ENCODE peak calls at places on chromosomes 2 and 18, in six cellular contexts. T is stomach, J is left ventricle myocardium inferior, F is NT2/D1, P is neural progenitor cell, W is right lobe of liver. X is an unnamed sample. For H3K4me1, the result is how much of the 10 kb centered on the place peaks cover.

GRCh38 chr2:152491139-152491472 is 156.1 kb downstream of the FMNL2 start:
- DNase-seq in T (no peak), J (peak), F (no peak), P (peak), W (peak), X (no peak)

GRCh38 chr2:228048838-228049490 is 132.5 kb downstream of the SPHKAP start:
- DNase-seq in T (peak), J (no peak), F (peak), P (peak), W (no peak), X (no peak)

GRCh38 chr18:45951021-45951714 is 16.0 kb downstream of the EPG5 start:
- DNase-seq in T (no peak), J (no peak), F (no peak), P (no peak), W (no peak), X (no peak)

GRCh38 chr18:53991202-53991601 is 233.3 kb downstream of the MBD2 start:
- DNase-seq in T (no peak), J (no peak), F (no peak), P (no peak), W (no peak), X (no peak)

GRCh38 chr2:240643811-240644150 is 18.5 kb downstream of the GPR35 start:
- DNase-seq in T (peak), J (peak), F (no peak), P (no peak), W (no peak), X (peak)

GRCh38 chr2:227406177-227407031 is 18.7 kb upstream of the SCYGR1 start:
- DNase-seq in T (peak), J (peak), F (peak), P (peak), W (no peak), X (no peak)

GRCh38 chr2:174663572-174663971 is 66.0 kb upstream of the WIPF1 start:
- DNase-seq in T (no peak), J (no peak), F (no peak), P (no peak), W (no peak), X (no peak)

GRCh38 chr2:122019729-122020128 is 264.3 kb downstream of the TSN start:
- DNase-seq in T (no peak), J (no peak), F (no peak), P (no peak), W (no peak), X (no peak)

GRCh38 chr2:23488584-23488983 is 103.6 kb downstream of the KLHL29 start:
- DNase-seq in T (no peak), J (no peak), F (no peak), P (no peak), W (no peak), X (no peak)

GRCh38 chr2:81050580-81050979 is 746.0 kb upstream of the LRRTM1 start:
- DNase-seq in T (no peak), J (no peak), F (peak), P (no peak), W (no peak), X (no peak)

GRCh38 chr18:11721720-11722119 is 32.7 kb downstream of the GNAL start:
- DNase-seq in T (no peak), J (no peak), F (no peak), P (no peak), W (no peak), X (no peak)

GRCh38 chr2:99762714-99763113 is 272.9 kb upstream of the REV1 start:
- DNase-seq in T (no peak), J (no peak), F (no peak), P (no peak), W (no peak), X (no peak)

GRCh38 chr18:57574866-57575265 is 11.6 kb downstream of the FECH start:
- DNase-seq in T (no peak), J (no peak), F (no peak), P (no peak), W (no peak), X (no peak)

GRCh38 chr2:237931205-237931721 is 35.6 kb upstream of the UBE2F start:
- DNase-seq in T (no peak), J (no peak), F (no peak), P (no peak), W (no peak), X (no peak)

GRCh38 chr2:214765180-214765579 is 44.3 kb downstream of the BARD1 start:
- DNase-seq in T (no peak), J (no peak), F (no peak), P (no peak), W (no peak), X (no peak)

GRCh38 chr2:100945433-100945740 is 56.7 kb upstream of the RPL31 start:
- DNase-seq in T (peak), J (no peak), F (no peak), P (no peak), W (no peak), X (no peak)

GRCh38 chr18:63154350-63155152 is 165.0 kb downstream of the BCL2 start:
- DNase-seq in T (no peak), J (no peak), F (no peak), P (no peak), W (no peak), X (no peak)

GRCh38 chr2:5535301-5535700 is 156.9 kb upstream of the SOX11 start:
- DNase-seq in T (no peak), J (no peak), F (no peak), P (no peak), W (no peak), X (no peak)

GRCh38 chr2:43458002-43458628 is 137.7 kb downstream of the THADA start:
- DNase-seq in T (no peak), J (no peak), F (no peak), P (no peak), W (no peak), X (no peak)

GRCh38 chr18:74724186-74724585 is 126.5 kb downstream of the ZNF407 start:
- DNase-seq in T (no peak), J (no peak), F (no peak), P (no peak), W (no peak), X (no peak)

GRCh38 chr2:88808083-88808482 is 116.6 kb downstream of the RPIA start:
- DNase-seq in T (no peak), J (no peak), F (no peak), P (no peak), W (no peak), X (peak)

GRCh38 chr2:215435809-215436704 is at the start of gene FN1:
- DNase-seq in T (peak), J (peak), F (peak), P (peak), W (peak), X (peak)

GRCh38 chr2:3536682-3537632 is 17.6 kb upstream of the ADI1 start:
- DNase-seq in T (no peak), J (peak), F (no peak), P (peak), W (peak), X (no peak)

GRCh38 chr2:6917761-6918421 is 679 bp downstream of the RNF144A start:
- DNase-seq in T (no peak), J (peak), F (no peak), P (peak), W (peak), X (no peak)

GRCh38 chr18:69588301-69588700 is 187.6 kb downstream of the DOK6 start:
- DNase-seq in T (no peak), J (no peak), F (no peak), P (no peak), W (no peak), X (no peak)

GRCh38 chr18:79610461-79611039 is 69.1 kb upstream of the CTDP1 start:
- DNase-seq in T (no peak), J (no peak), F (no peak), P (no peak), W (peak), X (no peak)

GRCh38 chr18:23406271-23406787 is 46.8 kb upstream of the RIOK3 start:
- DNase-seq in T (no peak), J (no peak), F (no peak), P (no peak), W (no peak), X (no peak)

GRCh38 chr18:13791181-13791580 is 32.8 kb upstream of the MC5R start:
- DNase-seq in T (no peak), J (no peak), F (no peak), P (no peak), W (no peak), X (no peak)

GRCh38 chr2:119367472-119368099 is 809 bp downstream of the DBI start:
- DNase-seq in T (peak), J (peak), F (no peak), P (peak), W (peak), X (peak)

GRCh38 chr2:173048530-173048900 is 27.1 kb upstream of the MAP3K20 start:
- DNase-seq in T (no peak), J (no peak), F (no peak), P (no peak), W (no peak), X (no peak)

GRCh38 chr2:18740428-18740827 is 151.1 kb upstream of the NT5C1B start:
- DNase-seq in T (no peak), J (peak), F (no peak), P (no peak), W (no peak), X (no peak)

DNA sequence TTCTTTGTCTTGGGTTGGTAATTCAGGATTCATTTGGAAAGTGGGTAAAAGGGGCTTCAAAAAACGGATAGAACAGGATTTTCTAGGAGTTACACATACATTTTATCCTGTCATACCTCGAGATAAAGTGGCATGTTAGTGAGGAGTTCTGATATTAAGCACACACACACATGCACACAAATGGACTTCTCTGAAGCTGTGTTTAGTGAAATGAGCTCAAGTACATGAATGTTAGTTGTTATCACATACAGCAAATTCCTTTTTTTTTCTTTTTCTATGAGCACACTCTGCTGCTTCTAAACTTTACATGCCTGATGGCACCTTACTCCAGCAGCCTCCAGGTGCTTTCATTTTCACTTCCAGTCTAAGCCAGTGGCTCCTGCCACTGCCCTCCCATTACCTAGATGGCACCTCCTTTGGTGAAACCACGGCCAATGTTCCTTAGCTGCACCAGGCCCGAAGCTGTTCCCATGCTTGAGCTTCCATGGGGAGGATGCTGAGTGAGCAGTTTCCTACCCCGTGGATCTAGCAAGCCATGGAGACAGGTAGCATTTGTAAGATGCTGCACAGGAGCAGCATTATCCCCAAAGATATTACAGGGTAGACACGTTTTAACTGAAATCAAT is 49.7 kb downstream of the STAT1 start:
- DNase-seq in T (no peak), J (no peak), F (no peak), P (no peak), W (no peak), X (no peak)
- H3K4me1 ChIP-seq in T (under half), J (under half), F (under half), P (under half), W (under half), X (under half)

GRCh38 chr18:59085797-59086196 is 53.9 kb upstream of the SEC11C start:
- DNase-seq in T (no peak), J (no peak), F (no peak), P (no peak), W (no peak), X (no peak)

GRCh38 chr18:59085126-59085794 is 54.4 kb upstream of the SEC11C start:
- DNase-seq in T (no peak), J (no peak), F (no peak), P (no peak), W (no peak), X (no peak)

GRCh38 chr18:59084286-59084779 is 55.4 kb upstream of the SEC11C start:
- DNase-seq in T (peak), J (peak), F (peak), P (peak), W (peak), X (no peak)

GRCh38 chr18:59086522-59086921 is 53.2 kb upstream of the SEC11C start:
- DNase-seq in T (no peak), J (no peak), F (no peak), P (no peak), W (no peak), X (no peak)

GRCh38 chr18:59087391-59087790 is 52.3 kb upstream of the SEC11C start:
- DNase-seq in T (no peak), J (no peak), F (no peak), P (no peak), W (no peak), X (no peak)
- H3K4me1 ChIP-seq in T (under half), J (under half), F (under half), P (under half), W (under half), X (under half)

DNA sequence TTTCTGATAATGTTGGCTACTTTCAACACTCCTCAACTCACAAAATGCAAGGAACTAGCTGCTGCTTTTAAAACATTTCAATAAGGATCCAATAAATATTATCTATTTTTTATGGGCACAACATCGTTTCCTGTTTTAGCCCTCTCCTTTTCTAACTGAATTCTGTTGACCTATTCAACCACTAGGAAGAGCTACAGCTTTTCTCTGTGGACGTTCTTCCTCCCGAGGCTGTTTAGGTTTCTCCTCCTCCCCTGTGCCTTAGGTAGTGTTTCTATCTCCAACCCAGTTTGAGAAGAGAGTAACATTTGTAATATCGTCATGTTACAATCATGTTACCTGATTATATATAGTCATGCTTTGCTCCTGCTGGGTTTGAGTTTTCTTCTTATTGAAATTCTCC is 91.3 kb upstream of the ITGB6 start:
- DNase-seq in T (no peak), J (no peak), F (no peak), P (no peak), W (no peak), X (no peak)
- H3K4me1 ChIP-seq in T (under half), J (half or more), F (under half), P (under half), W (under half), X (half or more)

GRCh38 chr2:217915706-217916105 is 87.1 kb downstream of the TNS1 start:
- DNase-seq in T (no peak), J (no peak), F (no peak), P (no peak), W (no peak), X (no peak)
- H3K4me1 ChIP-seq in T (half or more), J (half or more), F (under half), P (under half), W (half or more), X (half or more)

GRCh38 chr2:62144689-62145477 is 51.0 kb upstream of the B3GNT2 start:
- DNase-seq in T (no peak), J (no peak), F (no peak), P (no peak), W (no peak), X (no peak)

GRCh38 chr2:62145478-62146100 is 50.3 kb upstream of the B3GNT2 start:
- DNase-seq in T (no peak), J (no peak), F (no peak), P (no peak), W (no peak), X (no peak)

GRCh38 chr2:62143696-62144095 is 52.2 kb upstream of the B3GNT2 start:
- DNase-seq in T (no peak), J (no peak), F (no peak), P (no peak), W (no peak), X (no peak)

GRCh38 chr2:62140785-62141740 is 54.9 kb upstream of the B3GNT2 start:
- DNase-seq in T (no peak), J (no peak), F (no peak), P (no peak), W (no peak), X (no peak)

GRCh38 chr2:62142054-62142453 is 53.9 kb upstream of the B3GNT2 start:
- DNase-seq in T (no peak), J (no peak), F (no peak), P (no peak), W (no peak), X (no peak)
- H3K4me1 ChIP-seq in T (under half), J (under half), F (under half), P (under half), W (under half), X (under half)

GRCh38 chr2:108583903-108584520 is 49.7 kb downstream of the LIMS1 start:
- DNase-seq in T (peak), J (no peak), F (no peak), P (peak), W (no peak), X (no peak)

GRCh38 chr2:108587621-108588020 is 53.4 kb downstream of the LIMS1 start:
- DNase-seq in T (no peak), J (peak), F (no peak), P (no peak), W (no peak), X (no peak)

GRCh38 chr2:108586116-108586515 is 51.8 kb downstream of the LIMS1 start:
- DNase-seq in T (no peak), J (no peak), F (no peak), P (no peak), W (no peak), X (no peak)

GRCh38 chr2:108586631-108587030 is 52.4 kb downstream of the LIMS1 start:
- DNase-seq in T (no peak), J (no peak), F (no peak), P (no peak), W (no peak), X (no peak)

DNA sequence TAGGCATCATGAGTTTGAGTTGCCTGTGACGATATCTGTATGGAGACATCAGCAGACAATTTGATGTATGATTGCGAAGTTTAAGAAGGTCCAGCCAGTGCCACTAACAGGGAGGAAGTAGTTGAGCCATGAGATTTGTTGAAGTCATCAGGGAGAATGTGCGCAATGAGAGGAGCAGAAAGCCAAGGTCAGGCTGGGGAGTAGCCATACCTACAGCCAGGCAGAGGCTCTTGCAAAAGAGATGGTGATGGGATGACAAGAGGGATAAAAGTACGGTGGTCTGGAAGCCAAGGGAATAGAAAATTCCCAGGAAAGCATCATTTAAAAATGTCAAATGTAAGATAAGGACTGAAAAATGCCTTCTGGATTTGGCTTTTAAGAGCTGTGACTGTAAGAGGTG is 51.2 kb downstream of the LIMS1 start:
- DNase-seq in T (no peak), J (no peak), F (no peak), P (no peak), W (no peak), X (no peak)
- H3K4me1 ChIP-seq in T (under half), J (half or more), F (under half), P (under half), W (under half), X (half or more)

GRCh38 chr2:95072424-95072823 is 46.9 kb downstream of the MAL start:
- DNase-seq in T (no peak), J (no peak), F (no peak), P (no peak), W (no peak), X (peak)

GRCh38 chr2:95076705-95077520 is 44.7 kb downstream of the MRPS5 start:
- DNase-seq in T (peak), J (peak), F (peak), P (peak), W (peak), X (peak)

GRCh38 chr2:95075440-95075885 is 46.1 kb downstream of the MRPS5 start:
- DNase-seq in T (no peak), J (no peak), F (no peak), P (no peak), W (no peak), X (no peak)

GRCh38 chr2:95073856-95074662 is 47.5 kb downstream of the MRPS5 start:
- DNase-seq in T (no peak), J (no peak), F (no peak), P (no peak), W (no peak), X (peak)

GRCh38 chr2:95074663-95075439 is 46.8 kb downstream of the MRPS5 start:
- DNase-seq in T (no peak), J (no peak), F (no peak), P (no peak), W (no peak), X (peak)
- H3K4me1 ChIP-seq in T (under half), J (under half), F (under half), P (under half), W (under half), X (under half)

GRCh38 chr2:102147935-102148334 is 5.4 kb downstream of the IL1R1 start:
- DNase-seq in T (no peak), J (no peak), F (no peak), P (no peak), W (no peak), X (no peak)

GRCh38 chr2:102145939-102146338 is 3.4 kb downstream of the IL1R1 start:
- DNase-seq in T (no peak), J (no peak), F (no peak), P (no peak), W (no peak), X (no peak)

GRCh38 chr2:102149644-102150455 is 7.3 kb downstream of the IL1R1 start:
- DNase-seq in T (no peak), J (no peak), F (no peak), P (no peak), W (no peak), X (no peak)

GRCh38 chr2:102145107-102145506 is 2.6 kb downstream of the IL1R1 start:
- DNase-seq in T (no peak), J (no peak), F (no peak), P (no peak), W (no peak), X (no peak)

DNA sequence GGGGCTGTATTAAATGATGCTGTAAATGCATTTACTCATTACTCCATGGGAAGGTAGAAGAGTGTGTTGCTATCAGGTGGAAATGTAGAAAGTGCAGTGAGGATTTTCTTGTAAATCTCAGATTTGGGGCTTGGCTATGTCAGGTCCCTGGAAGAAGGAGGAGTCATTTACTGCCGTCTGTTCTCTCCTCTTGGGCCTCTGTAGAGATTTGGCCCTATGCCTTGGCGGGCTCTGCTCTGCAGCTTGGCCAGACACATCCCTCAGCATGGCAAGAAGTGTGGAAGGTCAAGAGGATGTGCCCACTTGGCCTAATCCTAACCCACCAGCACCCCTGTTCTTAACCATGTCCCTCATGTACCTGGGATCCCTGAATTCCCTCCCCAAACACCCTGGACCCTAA is 6.7 kb downstream of the IL1R1 start:
- DNase-seq in T (no peak), J (no peak), F (no peak), P (no peak), W (no peak), X (no peak)
- H3K4me1 ChIP-seq in T (under half), J (under half), F (under half), P (under half), W (under half), X (under half)

X was measured in esophagus muscularis mucosa.